ENCODE peak calls at places on chromosomes 7 and 10, in five cellular contexts. One of them, this sample, is unnamed.

GRCh38 chr7:157250605-157251228 is 86.1 kb upstream of the DNAJB6 start:
- DNase-seq in hepatocyte: peak
- DNase-seq in H9: peak
- DNase-seq in H1: peak
- DNase-seq in OCI-LY7: peak
- DNase-seq in this sample: peak

GRCh38 chr10:25725917-25726716 is 207.9 kb upstream of the MYO3A start:
- DNase-seq in hepatocyte: peak
- DNase-seq in H9: peak
- DNase-seq in H1: no peak
- DNase-seq in OCI-LY7: peak
- DNase-seq in this sample: peak

GRCh38 chr7:142331941-142332340 is 74.1 kb upstream of the PRSS58 start:
- DNase-seq in OCI-LY7: no peak
- DNase-seq in H9: no peak
- DNase-seq in H1: no peak
- DNase-seq in hepatocyte: no peak
- DNase-seq in this sample: no peak

GRCh38 chr10:25642736-25643135 is 291.3 kb upstream of the MYO3A start:
- DNase-seq in OCI-LY7: no peak
- DNase-seq in hepatocyte: no peak
- DNase-seq in H1: no peak
- DNase-seq in H9: no peak
- DNase-seq in this sample: no peak

GRCh38 chr10:76010703-76011102 is 579.3 kb downstream of the LRMDA start:
- DNase-seq in OCI-LY7: no peak
- DNase-seq in H1: no peak
- DNase-seq in hepatocyte: no peak
- DNase-seq in H9: no peak
- DNase-seq in this sample: peak

GRCh38 chr10:58174831-58175230 is 92.9 kb downstream of the IPMK start:
- DNase-seq in H9: no peak
- DNase-seq in hepatocyte: no peak
- DNase-seq in H1: no peak
- DNase-seq in OCI-LY7: no peak
- DNase-seq in this sample: no peak

GRCh38 chr7:157881062-157881771 is 544.4 kb downstream of the DNAJB6 start:
- DNase-seq in hepatocyte: no peak
- DNase-seq in H1: no peak
- DNase-seq in OCI-LY7: no peak
- DNase-seq in H9: no peak
- DNase-seq in this sample: no peak

GRCh38 chr10:43128958-43129706 is 9.1 kb upstream of the CSGALNACT2 start:
- DNase-seq in hepatocyte: peak
- DNase-seq in H1: no peak
- DNase-seq in H9: peak
- DNase-seq in OCI-LY7: no peak
- DNase-seq in this sample: no peak

GRCh38 chr7:41886257-41886905 is 183.5 kb upstream of the INHBA start:
- DNase-seq in hepatocyte: peak
- DNase-seq in H1: no peak
- DNase-seq in H9: no peak
- DNase-seq in OCI-LY7: no peak
- DNase-seq in this sample: no peak

GRCh38 chr7:3641556-3641955 is 340.5 kb downstream of the SDK1 start:
- DNase-seq in H9: no peak
- DNase-seq in H1: no peak
- DNase-seq in OCI-LY7: no peak
- DNase-seq in hepatocyte: no peak
- DNase-seq in this sample: peak

GRCh38 chr7:113267271-113267670 is 148.9 kb upstream of the SMIM30 start:
- DNase-seq in H9: no peak
- DNase-seq in H1: no peak
- DNase-seq in OCI-LY7: no peak
- DNase-seq in hepatocyte: no peak
- DNase-seq in this sample: no peak

GRCh38 chr7:113268757-113269156 is 150.4 kb upstream of the SMIM30 start:
- DNase-seq in hepatocyte: no peak
- DNase-seq in H9: no peak
- DNase-seq in OCI-LY7: no peak
- DNase-seq in H1: no peak
- DNase-seq in this sample: no peak

GRCh38 chr7:113267885-113268284 is 149.5 kb upstream of the SMIM30 start:
- DNase-seq in H9: no peak
- DNase-seq in H1: no peak
- DNase-seq in OCI-LY7: no peak
- DNase-seq in hepatocyte: no peak
- DNase-seq in this sample: no peak

GRCh38 chr7:113270790-113271189 is 152.4 kb upstream of the SMIM30 start:
- DNase-seq in H1: no peak
- DNase-seq in H9: no peak
- DNase-seq in hepatocyte: no peak
- DNase-seq in OCI-LY7: no peak
- DNase-seq in this sample: no peak
- H2AFZ ChIP-seq in H1: no peak
- H2AFZ ChIP-seq in H9: no peak
- H2AFZ ChIP-seq in hepatocyte: no peak
- H2AFZ ChIP-seq in OCI-LY7: no peak
- H2AFZ ChIP-seq in this sample: no peak

DNA sequence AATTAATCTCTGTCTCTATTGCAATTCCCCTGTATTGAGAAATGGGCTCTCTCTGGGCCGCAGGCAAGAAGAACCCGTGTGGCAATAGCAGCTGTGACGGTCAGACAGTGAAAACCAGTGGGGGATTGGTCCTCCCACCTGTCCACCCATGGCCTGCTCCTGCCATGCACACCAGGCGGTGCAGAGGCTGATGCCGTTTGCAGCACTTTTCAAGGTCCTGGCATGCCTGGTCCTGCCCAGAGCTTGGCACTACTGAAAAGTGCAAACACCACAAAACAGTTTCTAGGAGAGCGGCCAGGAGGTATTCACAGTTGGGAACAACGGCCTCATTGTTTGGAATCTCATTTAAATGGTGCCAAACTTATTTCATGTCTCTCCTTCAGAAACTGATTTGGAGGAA is 41.5 kb downstream of the PSPH start:
- DNase-seq in OCI-LY7: no peak
- DNase-seq in hepatocyte: no peak
- DNase-seq in H1: no peak
- DNase-seq in H9: no peak
- DNase-seq in this sample: no peak
- H3K27ac ChIP-seq in OCI-LY7: no peak
- H3K27ac ChIP-seq in hepatocyte: no peak
- H3K27ac ChIP-seq in H1: no peak
- H3K27ac ChIP-seq in H9: no peak
- H3K27ac ChIP-seq in this sample: peak

GRCh38 chr10:127906548-127907377 is at the start of gene PTPRE:
- DNase-seq in hepatocyte: peak
- DNase-seq in OCI-LY7: no peak
- DNase-seq in H9: peak
- DNase-seq in H1: peak
- DNase-seq in this sample: peak

GRCh38 chr10:127907411-127908105 is 655 bp downstream of the PTPRE start:
- DNase-seq in OCI-LY7: no peak
- DNase-seq in H9: no peak
- DNase-seq in hepatocyte: peak
- DNase-seq in H1: no peak
- DNase-seq in this sample: no peak

GRCh38 chr10:127909716-127910463 is 3.0 kb downstream of the PTPRE start:
- DNase-seq in H9: peak
- DNase-seq in OCI-LY7: no peak
- DNase-seq in H1: no peak
- DNase-seq in hepatocyte: no peak
- DNase-seq in this sample: no peak

GRCh38 chr10:127908958-127909267 is 2.0 kb downstream of the PTPRE start:
- DNase-seq in H1: no peak
- DNase-seq in H9: no peak
- DNase-seq in OCI-LY7: no peak
- DNase-seq in hepatocyte: no peak
- DNase-seq in this sample: no peak

GRCh38 chr10:127908106-127908957 is 1.4 kb downstream of the PTPRE start:
- DNase-seq in H1: no peak
- DNase-seq in OCI-LY7: no peak
- DNase-seq in H9: no peak
- DNase-seq in hepatocyte: no peak
- DNase-seq in this sample: no peak
- H2AFZ ChIP-seq in H1: no peak
- H2AFZ ChIP-seq in OCI-LY7: no peak
- H2AFZ ChIP-seq in H9: no peak
- H2AFZ ChIP-seq in hepatocyte: no peak
- H2AFZ ChIP-seq in this sample: no peak

DNA sequence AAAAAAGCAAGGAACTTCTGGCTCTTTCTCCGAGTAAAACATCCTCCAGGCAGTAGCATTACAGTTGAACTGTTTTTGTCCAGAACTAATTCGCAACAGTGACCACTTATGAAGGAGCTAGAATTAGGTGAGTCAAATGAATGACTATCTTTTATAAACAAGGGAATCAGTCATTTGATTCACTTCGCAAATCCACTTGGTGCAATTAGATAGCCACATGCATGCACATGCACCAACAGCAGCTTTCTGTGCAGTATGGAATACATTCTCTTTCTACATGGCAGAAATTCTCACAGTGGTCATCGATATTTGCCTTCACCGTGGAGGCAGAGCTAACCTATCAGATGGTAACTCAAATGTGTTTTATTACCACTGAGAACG is 118.8 kb downstream of the CDK6 start:
- DNase-seq in hepatocyte: no peak
- DNase-seq in OCI-LY7: no peak
- DNase-seq in H1: no peak
- DNase-seq in H9: no peak
- DNase-seq in this sample: no peak
- H3K27ac ChIP-seq in hepatocyte: no peak
- H3K27ac ChIP-seq in OCI-LY7: no peak
- H3K27ac ChIP-seq in H1: no peak
- H3K27ac ChIP-seq in H9: no peak
- H3K27ac ChIP-seq in this sample: no peak

GRCh38 chr7:47780555-47780954 is 167.7 kb downstream of the PKD1L1 start:
- DNase-seq in H9: no peak
- DNase-seq in OCI-LY7: no peak
- DNase-seq in H1: no peak
- DNase-seq in hepatocyte: no peak
- DNase-seq in this sample: no peak

GRCh38 chr7:47777531-47778152 is 170.6 kb downstream of the PKD1L1 start:
- DNase-seq in hepatocyte: no peak
- DNase-seq in H9: no peak
- DNase-seq in H1: no peak
- DNase-seq in OCI-LY7: no peak
- DNase-seq in this sample: no peak

GRCh38 chr7:47776335-47776734 is 171.9 kb downstream of the PKD1L1 start:
- DNase-seq in H9: no peak
- DNase-seq in hepatocyte: no peak
- DNase-seq in H1: no peak
- DNase-seq in OCI-LY7: no peak
- DNase-seq in this sample: no peak

GRCh38 chr7:47779341-47779771 is 168.9 kb downstream of the PKD1L1 start:
- DNase-seq in H1: no peak
- DNase-seq in hepatocyte: no peak
- DNase-seq in H9: no peak
- DNase-seq in OCI-LY7: no peak
- DNase-seq in this sample: no peak

DNA sequence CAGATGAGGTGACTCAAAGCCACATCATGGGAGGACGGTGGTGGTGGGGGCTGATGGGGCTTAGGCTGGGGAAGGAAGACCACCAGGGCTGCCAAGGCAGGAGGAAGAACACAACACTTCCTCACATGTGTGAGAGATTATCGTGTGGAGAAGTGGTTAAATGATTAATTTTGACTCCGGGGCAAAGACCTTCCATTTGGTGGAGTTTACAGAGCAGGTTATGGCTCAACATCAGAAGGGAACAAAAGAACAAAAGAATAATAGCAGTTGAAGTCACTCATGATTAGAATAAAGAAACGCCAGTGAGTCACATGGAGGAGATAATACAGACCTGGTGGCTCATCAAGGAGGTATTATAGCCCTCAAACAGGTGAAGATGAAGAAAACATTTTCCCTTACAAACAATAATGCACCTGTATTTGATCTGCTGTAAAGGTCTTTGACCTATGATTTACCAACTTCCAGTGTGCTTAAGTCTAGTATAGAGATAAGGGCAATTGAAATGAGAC is 170.1 kb downstream of the PKD1L1 start:
- DNase-seq in H9: no peak
- DNase-seq in OCI-LY7: no peak
- DNase-seq in H1: no peak
- DNase-seq in hepatocyte: no peak
- DNase-seq in this sample: no peak
- H2AFZ ChIP-seq in H9: no peak
- H2AFZ ChIP-seq in OCI-LY7: no peak
- H2AFZ ChIP-seq in H1: no peak
- H2AFZ ChIP-seq in hepatocyte: no peak
- H2AFZ ChIP-seq in this sample: no peak

GRCh38 chr10:103110407-103110806 is 82.7 kb downstream of the NT5C2 start:
- DNase-seq in OCI-LY7: no peak
- DNase-seq in hepatocyte: no peak
- DNase-seq in H9: no peak
- DNase-seq in H1: no peak
- DNase-seq in this sample: no peak

GRCh38 chr10:103106556-103106955 is 86.5 kb downstream of the NT5C2 start:
- DNase-seq in H9: no peak
- DNase-seq in OCI-LY7: no peak
- DNase-seq in H1: no peak
- DNase-seq in hepatocyte: no peak
- DNase-seq in this sample: no peak

GRCh38 chr10:103111918-103112877 is 80.9 kb downstream of the NT5C2 start:
- DNase-seq in H1: no peak
- DNase-seq in hepatocyte: no peak
- DNase-seq in H9: no peak
- DNase-seq in OCI-LY7: no peak
- DNase-seq in this sample: no peak

GRCh38 chr10:103114876-103115275 is 78.2 kb downstream of the NT5C2 start:
- DNase-seq in OCI-LY7: no peak
- DNase-seq in H9: no peak
- DNase-seq in hepatocyte: no peak
- DNase-seq in H1: no peak
- DNase-seq in this sample: no peak

DNA sequence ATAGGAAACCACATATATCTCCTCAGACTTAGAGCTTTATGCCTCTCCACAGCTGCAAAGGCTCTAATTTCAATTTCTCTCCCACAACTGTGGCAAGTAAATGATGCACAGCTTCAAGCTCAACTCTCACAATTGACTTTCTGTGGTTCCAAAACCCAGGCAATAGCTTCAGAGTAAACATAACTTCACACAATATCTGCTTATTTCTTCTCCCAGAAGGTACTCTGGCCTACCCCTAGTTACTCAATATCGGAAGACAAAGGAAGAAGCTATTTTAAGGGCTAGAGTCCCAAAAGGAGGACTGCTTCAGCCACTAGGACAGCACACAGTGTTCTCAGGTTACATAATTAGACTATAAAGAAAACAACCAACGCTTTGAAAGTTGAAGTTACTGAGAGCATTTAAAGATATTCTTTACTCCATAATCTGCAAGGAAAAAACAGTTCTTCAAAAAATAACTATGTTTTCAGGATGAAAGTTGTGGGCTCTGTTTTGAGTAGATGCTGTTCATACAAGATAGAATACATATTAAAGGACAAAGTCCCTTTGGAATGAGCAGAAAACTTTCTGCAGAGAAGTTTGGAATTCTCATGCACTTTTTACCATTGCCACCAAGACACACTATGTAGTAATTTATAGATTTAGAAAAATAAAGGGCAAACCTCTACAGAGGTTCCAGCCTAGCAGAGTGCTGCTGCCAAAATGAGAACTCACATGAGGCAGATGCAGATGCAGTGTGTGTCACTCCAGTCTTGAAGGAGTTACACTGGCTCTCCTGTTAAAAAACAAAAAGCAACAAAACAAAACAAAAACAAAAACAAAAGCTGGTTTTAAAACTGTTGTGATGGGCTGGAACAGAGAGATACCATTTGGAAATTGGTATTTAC is 81.8 kb downstream of the NT5C2 start:
- DNase-seq in OCI-LY7: no peak
- DNase-seq in H9: no peak
- DNase-seq in H1: no peak
- DNase-seq in hepatocyte: no peak
- DNase-seq in this sample: peak
- H3K27ac ChIP-seq in OCI-LY7: no peak
- H3K27ac ChIP-seq in H9: no peak
- H3K27ac ChIP-seq in H1: no peak
- H3K27ac ChIP-seq in hepatocyte: peak
- H3K27ac ChIP-seq in this sample: peak

This sample was measured in neural progenitor cell.